ENCODE peak calls at places on chromosome 4, in seven cellular contexts. E is GDM1; K is COR-L47; F is NCI-H82; J is nucleus accumbens; A is activated CD4-positive, alpha-beta T cell treated with anti-CD3 and anti-CD28 coated beads, Interleukin-2, amount 50 U/mL, for 1 hour; D is stimulated activated naive CD8-positive, alpha-beta T cell treated with anti-CD3 and anti-CD28 coated beads, Interleukin-15, Interleukin-2, amounts not matched to agents 100 U/mL and 50 U/mL, for 24 hours. L is an unnamed sample.

GRCh38 chr4:3689576-3690551 is 76.3 kb upstream of the ADRA2C start:
- DNase-seq in F (no peak), K (no peak), D (no peak), E (no peak), J (no peak), A (no peak), L (no peak)

GRCh38 chr4:40577588-40578253 is 51.9 kb downstream of the RBM47 start:
- DNase-seq in D (no peak), F (no peak), J (no peak), A (no peak), E (no peak), K (no peak), L (no peak)

GRCh38 chr4:174586651-174587050 is 64.4 kb upstream of the HPGD start:
- DNase-seq in E (no peak), A (no peak), D (no peak), J (no peak), K (no peak), F (no peak), L (no peak)

GRCh38 chr4:109683621-109684253 is 19.5 kb downstream of the CASP6 start:
- DNase-seq in E (no peak), A (no peak), J (no peak), K (no peak), D (no peak), F (no peak), L (no peak)

GRCh38 chr4:15542795-15543194 is 73.1 kb downstream of the CC2D2A start:
- DNase-seq in F (no peak), D (no peak), K (no peak), E (no peak), J (no peak), A (no peak), L (no peak)

GRCh38 chr4:186248643-186249042 is 17.3 kb upstream of the F11 start:
- DNase-seq in J (no peak), F (no peak), D (no peak), K (no peak), A (no peak), E (no peak), L (no peak)

GRCh38 chr4:37770016-37770415 is 56.5 kb upstream of the PGM2 start:
- DNase-seq in A (no peak), E (no peak), F (no peak), D (no peak), J (no peak), K (no peak), L (no peak)

GRCh38 chr4:127586922-127587571 is 45.7 kb upstream of the INTU start:
- DNase-seq in K (peak; percentile 59), J (no peak), A (no peak), D (no peak), F (peak; percentile 67), E (peak; percentile 24), L (peak; percentile 75)

GRCh38 chr4:2923678-2924173 is 39.5 kb downstream of the NOP14 start:
- DNase-seq in J (no peak), A (no peak), F (no peak), D (no peak), K (no peak), E (no peak), L (no peak)

GRCh38 chr4:570754-571153 is 5.3 kb downstream of the TMEM271 start:
- DNase-seq in K (no peak), F (no peak), A (no peak), J (no peak), E (no peak), D (no peak), L (no peak)